ENCODE peak calls at places on chromosomes 13 and 19, in ten cellular contexts. V, K, U, A, I, L, C, Y, R and M are unnamed samples.

GRCh38 chr19:5445667-5446066 is 9.6 kb upstream of the ZNRF4 start:
- DNase-seq in V (no peak), K (no peak), U (no peak), A (no peak), I (no peak), L (no peak), C (no peak), Y (no peak), R (peak; percentile 60), M (peak; percentile 29)

GRCh38 chr19:4987286-4987685 is 18.4 kb downstream of the KDM4B start:
- DNase-seq in V (no peak), K (no peak), U (no peak), A (no peak), I (peak; percentile 21), L (no peak), C (no peak), Y (no peak), R (no peak), M (no peak)

GRCh38 chr13:30033681-30034447 is 183.4 kb upstream of the UBL3 start:
- DNase-seq in V (no peak), K (no peak), U (no peak), A (no peak), I (peak; percentile 39), L (no peak), C (no peak), Y (no peak), R (peak; percentile 96), M (peak; percentile 93)

GRCh38 chr13:60311527-60311926 is 85.5 kb upstream of the TDRD3 start:
- DNase-seq in V (no peak), K (no peak), U (no peak), A (no peak), I (no peak), L (no peak), C (no peak), Y (no peak), R (no peak), M (no peak)

GRCh38 chr13:98665638-98665995 is 86.9 kb downstream of the SLC15A1 start:
- DNase-seq in V (no peak), K (no peak), U (no peak), A (no peak), I (no peak), L (no peak), C (no peak), Y (no peak), R (no peak), M (no peak)

GRCh38 chr13:79541426-79542049 is 60.6 kb downstream of the NDFIP2 start:
- DNase-seq in V (peak; percentile 15), K (no peak), U (no peak), A (no peak), I (peak; percentile 85), L (peak; percentile 61), C (no peak), Y (no peak), R (peak; percentile 55), M (peak; percentile 69)

GRCh38 chr13:45332831-45333219 is 8.2 kb downstream of the TPT1 start:
- DNase-seq in V (no peak), K (no peak), U (no peak), A (no peak), I (no peak), L (peak; percentile 6), C (no peak), Y (no peak), R (no peak), M (peak; percentile 34)

GRCh38 chr19:16908759-16909158 is 20.0 kb downstream of the F2RL3 start:
- DNase-seq in V (no peak), K (no peak), U (no peak), A (no peak), I (no peak), L (no peak), C (no peak), Y (no peak), R (no peak), M (no peak)

GRCh38 chr13:60267498-60268202 is 103.9 kb upstream of the DIAPH3 start:
- DNase-seq in V (peak; percentile 20), K (no peak), U (peak; percentile 18), A (peak; percentile 5), I (peak; percentile 14), L (peak; percentile 68), C (no peak), Y (no peak), R (peak; percentile 6), M (peak; percentile 6)

GRCh38 chr19:6772028-6772865 is at the start of gene VAV1:
- DNase-seq in V (no peak), K (peak; percentile 71), U (peak; percentile 95), A (peak; percentile 82), I (no peak), L (peak; percentile 95), C (no peak), Y (peak; percentile 63), R (no peak), M (no peak)

GRCh38 chr19:42452590-42452989 is 9.8 kb upstream of the CXCL17 start:
- DNase-seq in V (no peak), K (no peak), U (no peak), A (no peak), I (no peak), L (no peak), C (no peak), Y (no peak), R (no peak), M (no peak)

GRCh38 chr19:17419154-17419490 is 725 bp upstream of the MVB12A start:
- DNase-seq in V (no peak), K (no peak), U (no peak), A (no peak), I (no peak), L (no peak), C (no peak), Y (no peak), R (peak; percentile 50), M (peak; percentile 27)

GRCh38 chr13:28805193-28805819 is 14.8 kb upstream of the MTUS2 start:
- DNase-seq in V (peak; percentile 62), K (peak; percentile 25), U (no peak), A (peak; percentile 71), I (peak; percentile 40), L (peak; percentile 35), C (no peak), Y (no peak), R (peak; percentile 25), M (peak; percentile 57)

GRCh38 chr19:2691951-2692350 is 10.5 kb downstream of the GNG7 start:
- DNase-seq in V (no peak), K (no peak), U (no peak), A (no peak), I (no peak), L (no peak), C (no peak), Y (no peak), R (no peak), M (no peak)

GRCh38 chr19:48461651-48461981 is 6.2 kb downstream of the KCNJ14 start:
- DNase-seq in V (no peak), K (no peak), U (no peak), A (no peak), I (no peak), L (no peak), C (no peak), Y (no peak), R (no peak), M (no peak)

GRCh38 chr13:101298517-101298916 is 117.8 kb downstream of the NALCN start:
- DNase-seq in V (no peak), K (no peak), U (no peak), A (no peak), I (no peak), L (no peak), C (no peak), Y (no peak), R (no peak), M (peak; percentile 6)

GRCh38 chr13:89490661-89491060 is 1819.5 kb downstream of the SLITRK5 start:
- DNase-seq in V (no peak), K (no peak), U (no peak), A (no peak), I (peak; percentile 41), L (no peak), C (no peak), Y (no peak), R (no peak), M (peak; percentile 47)

GRCh38 chr13:24052547-24052981 is 108.0 kb upstream of the SPATA13 start:
- DNase-seq in V (no peak), K (no peak), U (no peak), A (no peak), I (peak; percentile 38), L (no peak), C (no peak), Y (no peak), R (peak; percentile 44), M (no peak)

GRCh38 chr19:11373166-11373884 is 1.1 kb upstream of the SWSAP1 start:
- DNase-seq in V (peak; percentile 64), K (no peak), U (no peak), A (no peak), I (peak; percentile 19), L (no peak), C (peak; percentile 76), Y (peak; percentile 44), R (peak; percentile 42), M (peak; percentile 28)

GRCh38 chr13:80001510-80001842 is 339.4 kb downstream of the SPRY2 start:
- DNase-seq in V (no peak), K (no peak), U (no peak), A (no peak), I (no peak), L (no peak), C (no peak), Y (no peak), R (no peak), M (no peak)

GRCh38 chr13:74550039-74550438 is 415.8 kb upstream of the KLF12 start:
- DNase-seq in V (no peak), K (no peak), U (no peak), A (no peak), I (peak; percentile 39), L (no peak), C (no peak), Y (no peak), R (no peak), M (no peak)

GRCh38 chr19:11338569-11339253 is 746 bp downstream of the RAB3D start:
- DNase-seq in V (no peak), K (no peak), U (no peak), A (no peak), I (no peak), L (no peak), C (no peak), Y (no peak), R (peak; percentile 47), M (no peak)

GRCh38 chr19:39301021-39301420 is 4.8 kb downstream of the IFNL1 start:
- DNase-seq in V (no peak), K (no peak), U (no peak), A (no peak), I (no peak), L (no peak), C (no peak), Y (no peak), R (no peak), M (no peak)

GRCh38 chr19:32017341-32017948 is 328.0 kb upstream of the ZNF507 start:
- DNase-seq in V (no peak), K (no peak), U (no peak), A (no peak), I (no peak), L (no peak), C (no peak), Y (no peak), R (peak; percentile 47), M (no peak)

GRCh38 chr13:114058051-114058867 is 74.2 kb downstream of the RASA3 start:
- DNase-seq in V (no peak), K (no peak), U (no peak), A (no peak), I (no peak), L (no peak), C (no peak), Y (no peak), R (no peak), M (no peak)

GRCh38 chr13:51644649-51645048 is 60.4 kb downstream of the WDFY2 start:
- DNase-seq in V (no peak), K (no peak), U (no peak), A (no peak), I (peak; percentile 63), L (peak; percentile 7), C (no peak), Y (no peak), R (peak; percentile 75), M (peak; percentile 54)

GRCh38 chr13:23667750-23668149 is 97.5 kb downstream of the TNFRSF19 start:
- DNase-seq in V (no peak), K (no peak), U (no peak), A (no peak), I (no peak), L (peak; percentile 16), C (no peak), Y (no peak), R (no peak), M (no peak)

GRCh38 chr13:27793377-27794074 is 1.2 kb downstream of the GSX1 start:
- DNase-seq in V (no peak), K (no peak), U (no peak), A (no peak), I (no peak), L (no peak), C (no peak), Y (no peak), R (no peak), M (no peak)